ENCODE peak calls at places on chromosomes 12 and 14, in four cellular contexts. O is mammary epithelial cell, U is fibroblast of lung, Q is DND-41. G is an unnamed sample.

GRCh38 chr12:106918746-106919145 is 37.0 kb upstream of the TMEM263 start:
- DNase-seq in O (no peak), U (no peak), Q (peak; percentile 13), G (no peak)

GRCh38 chr14:100882991-100883788 is 20.3 kb downstream of the RTL1 start:
- DNase-seq in O (no peak), U (no peak), Q (no peak), G (no peak)

GRCh38 chr12:68981536-68981935 is 48.6 kb upstream of the CPM start:
- DNase-seq in O (peak; percentile 21), U (peak; percentile 60), Q (no peak), G (no peak)

GRCh38 chr14:99604766-99605298 is 825 bp upstream of the CCDC85C start:
- DNase-seq in O (peak; percentile 40), U (peak; percentile 48), Q (no peak), G (peak; percentile 97)

GRCh38 chr12:26726956-26727355 is 106.0 kb downstream of the ITPR2 start:
- DNase-seq in O (no peak), U (peak; percentile 33), Q (no peak), G (no peak)

GRCh38 chr14:93980464-93981201 is 4.3 kb upstream of the ASB2 start:
- DNase-seq in O (no peak), U (peak; percentile 76), Q (no peak), G (peak; percentile 98)

GRCh38 chr14:81767266-81767987 is 233.8 kb upstream of the SEL1L start:
- DNase-seq in O (no peak), U (no peak), Q (no peak), G (no peak)

GRCh38 chr12:124779161-124780141 is 84.2 kb downstream of the SCARB1 start:
- DNase-seq in O (no peak), U (no peak), Q (no peak), G (no peak)

GRCh38 chr12:6696690-6697583 is 3.7 kb downstream of the PIANP start:
- DNase-seq in O (no peak), U (no peak), Q (no peak), G (peak; percentile 60)

GRCh38 chr12:89326260-89327040 is 25.9 kb downstream of the DUSP6 start:
- DNase-seq in O (no peak), U (no peak), Q (no peak), G (no peak)

GRCh38 chr12:108495054-108495453 is 20.0 kb upstream of the FICD start:
- DNase-seq in O (peak; percentile 22), U (no peak), Q (peak; percentile 20), G (peak; percentile 60)

GRCh38 chr12:9134981-9135628 is 19.4 kb upstream of the A2M start:
- DNase-seq in O (peak; percentile 12), U (no peak), Q (no peak), G (no peak)

GRCh38 chr12:63196168-63196567 is 45.2 kb upstream of the AVPR1A start:
- DNase-seq in O (no peak), U (no peak), Q (no peak), G (no peak)

GRCh38 chr14:61894452-61895077 is 132.3 kb downstream of the SNAPC1 start:
- DNase-seq in O (peak; percentile 56), U (peak; percentile 57), Q (peak; percentile 68), G (peak; percentile 85)

GRCh38 chr12:52529417-52529816 is 9.2 kb upstream of the KRT5 start:
- DNase-seq in O (no peak), U (no peak), Q (no peak), G (no peak)

GRCh38 chr14:67285876-67286452 is 44.7 kb downstream of the PALS1 start:
- DNase-seq in O (peak; percentile 11), U (peak; percentile 44), Q (no peak), G (no peak)

GRCh38 chr14:41663478-41663845 is 56.8 kb downstream of the LRFN5 start:
- DNase-seq in O (no peak), U (peak; percentile 79), Q (no peak), G (no peak)

GRCh38 chr14:59427653-59428578 is 37.3 kb downstream of the GPR135 start:
- DNase-seq in O (no peak), U (peak; percentile 58), Q (no peak), G (peak; percentile 48)

GRCh38 chr12:14988035-14988434 is 15.2 kb downstream of the PDE6H start:
- DNase-seq in O (no peak), U (peak; percentile 48), Q (no peak), G (no peak)

GRCh38 chr14:61342941-61343340 is 21.6 kb downstream of the PRKCH start:
- DNase-seq in O (no peak), U (no peak), Q (no peak), G (no peak)

GRCh38 chr14:41449057-41449456 is 157.6 kb upstream of the LRFN5 start:
- DNase-seq in O (no peak), U (peak; percentile 1), Q (no peak), G (no peak)

GRCh38 chr14:88911811-88912210 is 87.4 kb downstream of the TTC8 start:
- DNase-seq in O (no peak), U (no peak), Q (no peak), G (no peak)

GRCh38 chr12:91139981-91140659 is 28.8 kb upstream of the LUM start:
- DNase-seq in O (peak; percentile 47), U (peak; percentile 87), Q (no peak), G (no peak)

GRCh38 chr12:85309180-85309579 is 29.2 kb downstream of the ALX1 start:
- DNase-seq in O (no peak), U (no peak), Q (no peak), G (no peak)

GRCh38 chr12:75935544-75936242 is 95.9 kb downstream of the PHLDA1 start:
- DNase-seq in O (no peak), U (no peak), Q (no peak), G (no peak)

GRCh38 chr12:130526813-130527212 is 189.1 kb downstream of the PIWIL1 start:
- DNase-seq in O (no peak), U (no peak), Q (peak; percentile 45), G (no peak)

GRCh38 chr12:130523863-130524614 is 186.4 kb downstream of the PIWIL1 start:
- DNase-seq in O (no peak), U (no peak), Q (no peak), G (no peak)

GRCh38 chr12:130524759-130525158 is 187.1 kb downstream of the PIWIL1 start:
- DNase-seq in O (no peak), U (no peak), Q (no peak), G (no peak)

GRCh38 chr12:130525384-130526172 is 187.9 kb downstream of the PIWIL1 start:
- DNase-seq in O (no peak), U (no peak), Q (no peak), G (no peak)

DNA sequence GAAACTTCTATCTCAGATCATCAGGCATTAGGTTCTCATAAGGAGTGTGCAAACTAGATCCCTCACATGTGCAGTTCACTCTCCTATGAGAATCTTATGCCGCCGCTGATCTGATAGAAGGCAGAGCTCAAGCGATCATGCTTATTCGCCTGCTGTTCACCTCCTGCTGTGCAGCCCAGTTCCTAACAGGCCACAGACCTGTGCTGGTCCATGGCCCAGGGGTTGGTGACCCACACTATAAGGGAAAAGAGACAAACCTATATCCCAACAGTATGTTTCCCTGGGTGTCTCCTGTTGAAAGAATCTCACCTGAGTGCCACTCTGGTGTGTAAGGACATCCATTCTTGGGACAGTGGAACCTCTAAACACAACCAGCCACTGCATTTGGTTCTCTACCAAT is 186.3 kb downstream of the RIMBP2 start:
- DNase-seq in O (no peak), U (no peak), Q (no peak), G (no peak)
- H3K4me3 ChIP-seq in O (no peak overlapping the region), U (no peak overlapping the region), Q (no peak overlapping the region), G (no peak overlapping the region)

GRCh38 chr14:104784218-104784568 is 11.4 kb downstream of the AKT1 start:
- DNase-seq in O (no peak), U (no peak), Q (no peak), G (peak; percentile 88)
- H4K20me1 ChIP-seq in O (peaks cover 2% of the 10 kb centered on the region), U (no peaks in the 10 kb centered on the region), Q (peaks cover 95% of the 10 kb centered on the region), G (peaks cover 36% of the 10 kb centered on the region)

GRCh38 chr12:31958601-31959000 is 614 bp upstream of the RESF1 start:
- DNase-seq in O (no peak), U (no peak), Q (no peak), G (peak; percentile 29)
- H3K4me3 ChIP-seq in O (peak overlapping the region; percentile 74), U (peak overlapping the region; percentile 81), Q (peak overlapping the region; percentile 74), G (peak overlapping the region; percentile 94)

GRCh38 chr14:91405241-91405721 is 12.3 kb downstream of the CCDC88C start:
- DNase-seq in O (no peak), U (no peak), Q (no peak), G (no peak)

GRCh38 chr14:91406982-91407381 is 10.6 kb downstream of the CCDC88C start:
- DNase-seq in O (no peak), U (no peak), Q (no peak), G (no peak)

GRCh38 chr14:91403069-91403600 is 14.5 kb downstream of the CCDC88C start:
- DNase-seq in O (no peak), U (no peak), Q (no peak), G (no peak)

GRCh38 chr14:91406451-91406850 is 11.2 kb downstream of the CCDC88C start:
- DNase-seq in O (no peak), U (no peak), Q (no peak), G (no peak)

DNA sequence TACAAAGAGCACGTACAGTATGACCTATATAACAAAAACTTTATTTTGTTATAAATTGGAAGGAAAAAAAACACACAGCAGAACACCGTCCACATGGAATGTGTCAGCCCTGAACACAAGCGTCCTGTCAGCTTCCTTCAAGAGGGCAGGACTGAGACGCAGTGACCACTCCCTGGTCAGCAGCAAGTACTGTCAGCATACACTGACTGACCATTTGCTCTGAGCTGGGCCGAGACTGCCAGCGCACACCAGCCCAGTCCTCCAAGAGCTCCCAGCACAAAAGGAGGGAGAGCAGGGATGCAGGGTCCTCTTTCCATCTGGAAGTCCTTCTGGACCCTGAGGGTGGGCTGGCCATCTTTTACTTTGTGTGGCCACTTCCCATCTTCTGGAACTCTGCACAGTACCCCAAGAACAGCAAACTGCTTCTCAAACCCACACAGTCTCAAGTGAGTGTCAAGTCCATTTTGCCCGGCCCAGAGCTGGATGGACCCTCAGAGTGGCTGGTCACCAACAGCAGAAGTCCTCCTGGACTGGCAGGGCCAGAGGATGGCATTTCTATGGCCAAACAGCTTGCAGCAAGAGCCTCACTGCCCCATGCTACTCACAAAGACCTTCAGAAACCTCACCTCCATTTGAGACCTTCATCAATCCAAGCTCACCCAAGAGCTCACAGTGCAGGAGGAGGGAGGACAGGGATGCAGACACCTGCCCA is 11.7 kb downstream of the CCDC88C start:
- DNase-seq in O (no peak), U (no peak), Q (no peak), G (no peak)
- H4K20me1 ChIP-seq in O (no peaks in the 10 kb centered on the region), U (no peaks in the 10 kb centered on the region), Q (peaks cover 75% of the 10 kb centered on the region), G (no peaks in the 10 kb centered on the region)

DNA sequence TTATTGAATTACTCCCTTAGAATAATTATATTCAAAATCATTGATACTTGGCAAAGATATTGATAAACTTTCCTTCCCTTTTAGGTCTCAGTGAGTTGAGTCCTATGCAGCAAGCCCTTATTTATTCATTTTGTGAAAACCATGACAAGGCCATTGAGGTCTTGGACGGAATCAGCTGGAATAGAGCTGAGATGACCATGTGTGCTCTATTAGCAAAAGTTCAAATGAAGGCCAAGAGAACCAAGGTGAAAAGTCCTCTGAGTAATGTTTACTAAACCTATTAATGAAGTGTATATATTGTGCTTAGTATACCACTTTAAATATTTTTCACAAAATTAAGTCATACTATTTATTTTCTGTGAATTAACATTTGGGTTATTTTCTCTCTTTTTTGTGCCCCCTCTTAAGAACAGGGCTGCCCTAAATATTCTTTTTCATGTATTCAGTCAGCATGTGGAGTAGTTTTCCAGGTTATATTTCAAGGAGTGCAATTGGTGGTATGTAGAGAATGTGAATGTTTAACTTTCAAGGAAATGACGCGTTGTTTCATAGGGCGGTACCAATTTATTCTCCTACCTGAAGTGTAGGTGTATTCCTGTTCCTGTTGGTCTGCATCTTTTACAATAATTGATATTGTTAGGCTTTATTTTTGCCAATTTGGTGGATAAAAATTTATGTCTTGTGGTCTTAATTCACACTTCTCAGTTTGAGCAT is 201.4 kb downstream of the TTC6 start:
- DNase-seq in O (no peak), U (no peak), Q (no peak), G (no peak)
- H3K4me3 ChIP-seq in O (no peak overlapping the region), U (no peak overlapping the region), Q (no peak overlapping the region), G (no peak overlapping the region)

GRCh38 chr12:132716356-132716755 is 5.7 kb downstream of the PGAM5 start:
- DNase-seq in O (no peak), U (no peak), Q (no peak), G (peak; percentile 65)
- H4K20me1 ChIP-seq in O (no peaks in the 10 kb centered on the region), U (no peaks in the 10 kb centered on the region), Q (peaks cover 70% of the 10 kb centered on the region), G (peaks cover 17% of the 10 kb centered on the region)